ENCODE peak calls at places on chromosomes 5 and 9, in ten cellular contexts. Y, T, G, V, N, U, Z, M, X and P are unnamed samples.

GRCh38 chr5:1436681-1437080 is 8.6 kb downstream of the SLC6A3 start:
- DNase-seq in Y (no peak), T (no peak), G (no peak), V (no peak), N (no peak), U (no peak), Z (no peak), M (no peak), X (no peak), P (no peak)

GRCh38 chr9:76759726-76760125 is 4.5 kb upstream of the PCA3 start:
- DNase-seq in Y (no peak), T (no peak), G (no peak), V (no peak), N (no peak), U (no peak), Z (no peak), M (no peak), X (no peak), P (no peak)

GRCh38 chr9:135096408-135096885 is 9.0 kb downstream of the OLFM1 start:
- DNase-seq in Y (no peak), T (no peak), G (no peak), V (no peak), N (no peak), U (no peak), Z (no peak), M (no peak), X (no peak), P (no peak)

GRCh38 chr5:116271432-116271831 is 186.6 kb downstream of the COMMD10 start:
- DNase-seq in Y (no peak), T (no peak), G (no peak), V (peak; percentile 17), N (no peak), U (no peak), Z (no peak), M (peak; percentile 82), X (no peak), P (no peak)

GRCh38 chr9:114489928-114490327 is 15.3 kb downstream of the WHRN start:
- DNase-seq in Y (no peak), T (no peak), G (no peak), V (no peak), N (no peak), U (no peak), Z (no peak), M (no peak), X (no peak), P (no peak)

GRCh38 chr5:17907094-17907493 is 272.8 kb downstream of the TAF11L14 start:
- DNase-seq in Y (no peak), T (no peak), G (no peak), V (no peak), N (no peak), U (no peak), Z (no peak), M (no peak), X (no peak), P (no peak)

GRCh38 chr5:67963789-67964519 is 251.6 kb upstream of the PIK3R1 start:
- DNase-seq in Y (no peak), T (no peak), G (no peak), V (no peak), N (no peak), U (no peak), Z (no peak), M (no peak), X (no peak), P (no peak)

GRCh38 chr9:82558855-82559615 is 503.9 kb downstream of the RASEF start:
- DNase-seq in Y (no peak), T (no peak), G (no peak), V (no peak), N (no peak), U (no peak), Z (no peak), M (peak; percentile 75), X (no peak), P (no peak)

GRCh38 chr5:11719888-11720481 is 184.3 kb downstream of the CTNND2 start:
- DNase-seq in Y (peak; percentile 51), T (peak; percentile 2), G (no peak), V (no peak), N (peak; percentile 77), U (peak; percentile 57), Z (peak; percentile 53), M (no peak), X (peak; percentile 20), P (no peak)

GRCh38 chr5:157352756-157353340 is 86.9 kb downstream of the CYFIP2 start:
- DNase-seq in Y (no peak), T (no peak), G (no peak), V (no peak), N (no peak), U (no peak), Z (no peak), M (no peak), X (no peak), P (no peak)

GRCh38 chr5:61809651-61810050 is 477.6 kb downstream of the ZSWIM6 start:
- DNase-seq in Y (no peak), T (no peak), G (no peak), V (no peak), N (no peak), U (no peak), Z (no peak), M (no peak), X (no peak), P (no peak)

GRCh38 chr5:156295434-156295833 is 31.5 kb upstream of the SGCD start:
- DNase-seq in Y (no peak), T (no peak), G (no peak), V (no peak), N (no peak), U (no peak), Z (no peak), M (no peak), X (no peak), P (no peak)

GRCh38 chr5:26881901-26882300 is 156.5 kb downstream of the CDH9 start:
- DNase-seq in Y (no peak), T (no peak), G (no peak), V (no peak), N (no peak), U (no peak), Z (no peak), M (no peak), X (no peak), P (no peak)

GRCh38 chr9:37405350-37405749 is 17.1 kb upstream of the GRHPR start:
- DNase-seq in Y (no peak), T (no peak), G (no peak), V (no peak), N (no peak), U (no peak), Z (no peak), M (no peak), X (no peak), P (no peak)

GRCh38 chr9:37408933-37409710 is 13.4 kb upstream of the GRHPR start:
- DNase-seq in Y (no peak), T (no peak), G (peak; percentile 76), V (no peak), N (no peak), U (no peak), Z (no peak), M (no peak), X (no peak), P (no peak)

GRCh38 chr9:37406603-37407401 is 15.7 kb upstream of the GRHPR start:
- DNase-seq in Y (no peak), T (no peak), G (no peak), V (no peak), N (no peak), U (no peak), Z (no peak), M (no peak), X (no peak), P (no peak)

GRCh38 chr9:37405764-37406380 is 16.6 kb upstream of the GRHPR start:
- DNase-seq in Y (no peak), T (no peak), G (no peak), V (no peak), N (no peak), U (no peak), Z (no peak), M (no peak), X (no peak), P (no peak)

GRCh38 chr9:37407468-37407867 is 15.0 kb upstream of the GRHPR start:
- DNase-seq in Y (peak; percentile 42), T (no peak), G (no peak), V (no peak), N (no peak), U (no peak), Z (no peak), M (no peak), X (no peak), P (no peak)
- TF ChIP-seq CTCF in Y (peak; percentile 29), T (no peak), G (peak; percentile 39), V (no peak), N (peak; percentile 11), U (no peak), Z (no peak), M (peak; percentile 21), X (peak; percentile 32), P (no peak)

GRCh38 chr5:171598279-171599152 is 179.1 kb downstream of the FGF18 start:
- DNase-seq in Y (no peak), T (no peak), G (no peak), V (no peak), N (no peak), U (no peak), Z (no peak), M (no peak), X (no peak), P (no peak)
- TF ChIP-seq CTCF in Y (no peak), T (no peak), G (no peak), V (no peak), N (peak; percentile 13), U (no peak), Z (no peak), M (no peak), X (no peak), P (peak; percentile 21)

DNA sequence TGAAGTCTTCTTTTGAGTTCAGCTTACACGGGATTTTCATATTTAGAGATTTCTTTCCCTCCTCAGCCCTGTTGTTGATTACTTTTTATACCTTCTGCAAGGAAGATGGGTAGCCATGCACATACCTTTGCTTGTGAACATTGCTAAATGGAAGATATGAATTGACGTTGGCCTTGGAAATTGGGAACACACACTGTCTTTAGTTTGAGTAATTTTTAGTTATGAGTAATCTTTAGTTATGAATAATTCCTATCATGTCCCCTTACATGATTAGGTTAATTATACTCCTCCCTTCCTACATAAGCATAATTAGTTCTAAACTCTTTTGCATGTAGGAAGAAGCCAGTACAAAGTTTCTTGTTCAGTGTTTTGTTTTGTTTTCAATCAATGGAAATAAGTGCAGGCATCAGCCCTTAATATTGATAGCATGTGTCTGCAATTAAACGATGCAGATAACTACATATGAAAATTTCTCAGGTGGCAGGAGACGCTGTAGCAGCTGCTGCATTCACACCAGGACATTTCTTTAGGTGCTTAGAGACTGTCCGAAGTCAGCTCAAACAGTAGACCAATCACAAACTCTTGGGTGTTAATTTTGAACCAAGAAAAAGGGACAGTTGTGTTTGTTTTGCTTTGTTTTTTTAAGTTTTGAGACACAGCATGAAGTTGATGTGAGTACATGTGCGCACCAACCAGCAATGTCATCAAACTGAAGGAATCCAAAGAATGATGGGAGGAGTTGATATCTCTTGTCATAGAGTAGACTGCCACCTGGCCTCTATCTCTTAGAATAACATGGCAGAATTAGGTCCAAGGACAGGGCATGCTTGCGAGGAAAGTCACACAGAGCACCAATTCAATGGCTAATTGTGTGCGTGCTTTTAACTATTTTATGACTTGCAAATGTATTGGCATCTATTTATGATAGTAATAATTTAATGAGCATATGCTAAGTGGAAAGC is 51.4 kb downstream of the SMARCA2 start:
- DNase-seq in Y (peak; percentile 24), T (no peak), G (no peak), V (no peak), N (no peak), U (no peak), Z (no peak), M (peak; percentile 26), X (no peak), P (no peak)
- TF ChIP-seq CTCF in Y (peak; percentile 5), T (no peak), G (peak; percentile 9), V (no peak), N (no peak), U (peak; percentile 29), Z (peak; percentile 13), M (peak; percentile 11), X (no peak), P (no peak)

GRCh38 chr9:121703014-121703734 is 51.7 kb downstream of the DAB2IP start:
- DNase-seq in Y (no peak), T (no peak), G (peak; percentile 20), V (no peak), N (no peak), U (no peak), Z (no peak), M (no peak), X (no peak), P (no peak)
- TF ChIP-seq CTCF in Y (peak; percentile 9), T (no peak), G (no peak), V (no peak), N (peak; percentile 15), U (no peak), Z (no peak), M (no peak), X (peak; percentile 45), P (peak; percentile 1)